ENCODE peak calls at places on chromosome 13, in four cellular contexts. L is K562, F is H1, A is GM12878. Q is an unnamed sample.

GRCh38 chr13:27367570-27367969 is 56.8 kb upstream of the GTF3A start:
- DNase-seq in L (no peak), F (no peak), A (no peak), Q (no peak)

GRCh38 chr13:90717451-90717936 is 630.0 kb upstream of the MIR17HG start:
- DNase-seq in L (no peak), F (no peak), A (no peak), Q (no peak)

GRCh38 chr13:58979851-58980250 is 1183.9 kb downstream of the DIAPH3 start:
- DNase-seq in L (no peak), F (no peak), A (no peak), Q (no peak)

GRCh38 chr13:48653074-48654054 is at the start of gene CYSLTR2:
- DNase-seq in L (no peak), F (no peak), A (peak; percentile 35), Q (no peak)

GRCh38 chr13:110593430-110594130 is 21.8 kb upstream of the NAXD start:
- DNase-seq in L (peak; percentile 44), F (no peak), A (no peak), Q (peak; percentile 65)

GRCh38 chr13:58080806-58081205 is 449.3 kb downstream of the PCDH17 start:
- DNase-seq in L (no peak), F (no peak), A (no peak), Q (no peak)

GRCh38 chr13:27110056-27110746 is 61.4 kb downstream of the USP12 start:
- DNase-seq in L (no peak), F (no peak), A (no peak), Q (no peak)

GRCh38 chr13:110380359-110381028 is 73.4 kb downstream of the COL4A2 start:
- DNase-seq in L (no peak), F (no peak), A (no peak), Q (no peak)

GRCh38 chr13:111210488-111210887 is 95.4 kb downstream of the ARHGEF7 start:
- DNase-seq in L (no peak), F (no peak), A (no peak), Q (no peak)

GRCh38 chr13:35485451-35485850 is 9.0 kb upstream of the MAB21L1 start:
- DNase-seq in L (no peak), F (no peak), A (no peak), Q (no peak)

DNA sequence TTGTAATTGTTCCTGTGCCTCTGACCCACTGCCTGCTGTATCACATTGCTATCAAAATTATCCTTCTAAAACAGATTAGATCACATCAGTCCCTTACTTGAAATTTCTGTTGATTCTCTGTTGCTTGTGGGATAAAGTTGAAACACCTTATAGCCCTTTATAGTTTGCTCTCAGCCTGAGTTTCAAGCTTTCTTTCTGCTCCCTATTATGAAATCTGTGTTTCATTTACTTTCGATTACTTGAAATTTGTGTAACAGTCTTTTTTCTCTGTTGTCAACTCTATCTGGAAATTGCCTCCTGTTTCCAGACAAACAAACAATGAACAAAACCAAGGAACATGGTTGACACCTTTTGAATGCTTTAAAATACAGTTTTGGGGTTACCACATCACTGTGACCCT is 167.9 kb downstream of the PDS5B start:
- DNase-seq in L (no peak), F (no peak), A (no peak), Q (no peak)
- TF ChIP-seq CBX5 in L (no peak), F (no peak), A (no peak), Q (no peak)

GRCh38 chr13:30690282-30691188 is 44.8 kb upstream of the ALOX5AP start:
- DNase-seq in L (no peak), F (no peak), A (no peak), Q (no peak)
- TF ChIP-seq CBX5 in L (no peak), F (no peak), A (no peak), Q (no peak)

GRCh38 chr13:98422046-98422445 is 154.9 kb downstream of the STK24 start:
- DNase-seq in L (no peak), F (no peak), A (no peak), Q (no peak)

GRCh38 chr13:98416408-98416807 is 160.5 kb downstream of the STK24 start:
- DNase-seq in L (no peak), F (no peak), A (no peak), Q (no peak)

GRCh38 chr13:98423417-98423816 is 153.5 kb downstream of the STK24 start:
- DNase-seq in L (no peak), F (no peak), A (no peak), Q (no peak)

GRCh38 chr13:98420560-98421175 is 156.2 kb downstream of the STK24 start:
- DNase-seq in L (no peak), F (no peak), A (no peak), Q (no peak)

DNA sequence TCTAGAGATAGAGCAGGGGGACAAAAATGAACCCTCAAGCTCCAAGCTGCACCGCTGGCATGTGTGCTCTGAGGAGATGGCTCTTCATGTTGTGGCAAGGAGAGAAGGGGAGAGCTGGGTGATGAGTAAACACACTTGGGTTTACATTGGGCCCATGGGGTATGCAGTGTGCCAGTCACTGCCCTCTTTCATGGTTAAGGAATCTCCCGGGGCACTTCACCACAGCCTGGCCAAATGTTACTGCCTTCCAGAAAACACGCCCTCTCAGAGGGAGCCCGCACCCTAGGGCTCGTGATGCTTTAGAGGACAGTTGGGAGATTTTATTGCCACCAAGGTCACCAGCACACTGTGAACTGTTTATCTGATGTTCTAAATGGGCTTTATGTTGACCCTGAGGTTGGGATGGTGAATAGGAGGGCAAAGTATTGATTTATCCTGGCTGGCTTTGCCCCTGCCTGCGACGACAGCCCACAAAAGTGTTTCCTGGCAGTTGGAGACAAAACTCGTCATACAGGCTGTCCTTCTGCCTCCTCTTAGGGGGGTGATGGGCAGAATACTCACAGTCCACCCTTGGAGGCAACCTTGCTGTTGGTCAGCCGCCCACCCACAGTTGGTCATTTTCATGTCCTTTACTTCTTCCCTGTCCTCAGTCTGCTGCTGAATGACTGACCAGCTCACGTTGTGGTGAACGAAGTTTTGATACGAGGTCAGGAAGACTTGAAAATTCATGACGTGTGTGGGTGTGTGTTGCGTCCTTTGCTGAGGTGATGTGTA is 156.9 kb downstream of the STK24 start:
- DNase-seq in L (no peak), F (no peak), A (no peak), Q (no peak)
- TF ChIP-seq CBX5 in L (no peak), F (no peak), A (no peak), Q (no peak)

DNA sequence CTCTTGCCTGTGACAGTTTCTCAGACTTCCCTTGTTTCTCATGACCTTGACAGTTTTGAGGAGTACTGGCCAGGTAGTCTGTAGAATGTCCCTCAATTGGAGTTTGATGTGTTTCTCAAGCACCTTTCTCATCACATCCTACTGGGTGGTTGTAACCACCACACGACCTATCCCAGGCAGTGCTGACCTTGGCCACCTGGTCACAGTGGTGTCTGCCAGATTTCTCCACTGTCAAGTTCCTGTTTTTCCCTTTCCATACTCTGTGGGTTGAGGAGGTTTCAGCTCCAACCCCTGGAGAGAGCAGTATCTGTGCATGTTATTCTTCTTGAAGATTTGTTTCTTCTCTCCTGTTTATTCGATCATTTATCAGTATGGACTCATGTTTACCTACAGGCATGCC is 8.4 kb upstream of the UPF3A start:
- DNase-seq in L (no peak), F (no peak), A (no peak), Q (no peak)
- TF ChIP-seq CBX5 in L (no peak), F (no peak), A (no peak), Q (no peak)

GRCh38 chr13:51101636-51102218 is 9.3 kb downstream of the C13orf42 start:
- DNase-seq in L (no peak), F (no peak), A (no peak), Q (no peak)
- TF ChIP-seq CBX5 in L (no peak), F (no peak), A (no peak), Q (no peak)

GRCh38 chr13:99176309-99177276 is 24.1 kb upstream of the UBAC2 start:
- DNase-seq in L (peak; percentile 75), F (peak; percentile 64), A (no peak), Q (peak; percentile 58)
- TF ChIP-seq CBX5 in L (no peak), F (no peak), A (no peak), Q (no peak)

GRCh38 chr13:30170569-30170968 is 136.8 kb downstream of the KATNAL1 start:
- DNase-seq in L (no peak), F (no peak), A (no peak), Q (no peak)

GRCh38 chr13:30173301-30173605 is 134.1 kb downstream of the KATNAL1 start:
- DNase-seq in L (no peak), F (no peak), A (no peak), Q (no peak)

GRCh38 chr13:30169442-30169841 is 137.9 kb downstream of the KATNAL1 start:
- DNase-seq in L (no peak), F (no peak), A (no peak), Q (no peak)

GRCh38 chr13:30175166-30175565 is 132.2 kb downstream of the KATNAL1 start:
- DNase-seq in L (no peak), F (no peak), A (no peak), Q (no peak)

DNA sequence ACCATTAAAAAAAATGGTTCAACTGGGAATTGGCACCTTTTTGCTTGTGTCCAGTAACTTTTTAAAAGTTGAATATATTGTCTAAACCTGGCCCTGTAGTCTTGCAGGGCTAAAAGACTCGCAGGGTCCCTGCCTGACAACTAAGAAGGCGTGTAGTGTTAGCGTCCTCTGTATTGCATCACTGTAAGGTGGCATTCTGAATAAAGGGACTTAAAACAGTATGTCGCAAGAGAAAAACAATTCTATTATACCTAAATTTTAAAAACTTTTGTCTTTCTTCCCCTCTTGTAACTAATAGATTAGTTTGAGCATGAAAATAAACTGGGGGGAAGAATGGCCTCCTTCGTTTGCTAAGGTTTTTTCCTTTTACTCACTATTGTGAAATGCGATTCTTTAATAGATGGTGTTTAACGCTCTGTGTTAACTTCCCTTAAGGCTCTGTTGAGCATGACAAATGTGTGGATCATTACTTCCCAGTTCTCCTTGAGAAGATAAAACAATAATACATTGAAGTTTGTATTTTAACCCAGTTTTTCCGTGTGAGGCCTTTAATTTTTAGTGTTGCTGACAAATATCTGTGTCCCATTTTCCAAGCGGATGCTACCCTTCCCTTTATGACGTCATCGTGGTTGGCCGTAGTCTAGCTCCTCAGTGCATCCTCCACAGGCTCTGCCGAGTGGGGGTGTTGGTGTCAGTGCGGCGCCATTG is 134.6 kb downstream of the KATNAL1 start:
- DNase-seq in L (no peak), F (no peak), A (no peak), Q (no peak)
- TF ChIP-seq CBX5 in L (no peak), F (no peak), A (no peak), Q (no peak)

DNA sequence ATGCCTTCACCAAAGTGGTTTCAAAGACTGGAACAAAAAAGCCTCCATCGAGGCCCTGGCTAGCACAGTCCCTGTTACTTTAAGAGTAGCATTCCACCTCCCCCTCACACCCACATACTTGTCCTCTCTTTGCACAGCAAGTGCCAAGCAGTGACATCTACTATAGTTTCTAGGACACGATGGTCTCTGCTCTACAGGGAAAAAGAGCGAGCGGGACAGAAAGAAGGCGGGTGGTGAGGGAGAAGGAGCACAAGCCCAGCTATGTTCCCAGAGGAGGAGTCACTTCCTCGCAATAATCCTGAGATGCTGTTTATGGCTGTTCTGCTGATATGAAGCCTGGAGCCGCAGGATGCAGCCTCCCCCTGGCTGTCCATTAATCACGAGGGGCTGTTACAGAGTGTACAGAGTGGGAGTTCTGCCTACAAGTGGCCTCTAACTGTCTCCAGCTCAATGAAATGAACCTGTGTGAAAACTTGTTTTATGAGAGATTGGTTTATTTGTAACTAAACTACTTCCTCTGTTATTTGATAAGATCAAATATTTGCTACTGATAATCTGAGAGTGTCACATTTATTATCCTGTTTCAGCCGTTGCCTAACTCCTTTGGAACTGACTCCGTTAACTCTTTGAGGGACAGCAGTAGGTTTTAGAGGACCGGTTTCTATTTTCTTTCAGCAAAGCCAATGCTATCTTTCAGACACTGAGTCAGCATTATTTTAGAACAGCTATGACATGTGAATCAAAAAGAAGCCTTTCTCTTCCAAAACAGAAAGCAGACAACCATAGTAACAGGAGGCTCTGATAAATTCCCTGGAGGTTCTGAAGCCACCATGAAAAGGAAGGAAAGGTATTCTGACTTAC is 208.0 kb downstream of the SPRY2 start:
- DNase-seq in L (no peak), F (no peak), A (no peak), Q (peak; percentile 0)
- TF ChIP-seq CBX5 in L (no peak), F (no peak), A (no peak), Q (no peak)

GRCh38 chr13:23959231-23959862 is 62.0 kb upstream of the C1QTNF9B start:
- DNase-seq in L (no peak), F (no peak), A (no peak), Q (no peak)
- TF ChIP-seq CBX5 in L (no peak), F (no peak), A (no peak), Q (no peak)

Q was measured in HepG2.